ENCODE peak calls at places on chromosomes 11 and 22, in seven cellular contexts. Y is activated effector memory CD4-positive, alpha-beta T cell treated with anti-CD3 and anti-CD28 coated beads, Interleukin-2, amount 50 U/mL, for 16 hours; I is epithelial cell of esophagus; E is NCI-H1105 treated with DMSO at 0.1 percent for 48 hours; P is CD4-positive, alpha-beta memory T cell; S is AG04449; L is NCI-H345. C is an unnamed sample.

GRCh38 chr11:75328426-75329277 is 22.8 kb downstream of the ARRB1 start:
- DNase-seq in L (peak), E (peak), S (peak), I (peak), Y (peak), P (peak), C (peak)

GRCh38 chr11:866481-866880 is 23.8 kb downstream of the TSPAN4 start:
- DNase-seq in Y (no peak), S (no peak), L (no peak), I (no peak), P (no peak), E (no peak), C (no peak)

GRCh38 chr22:26656896-26657851 is at the start of gene MIAT:
- DNase-seq in S (no peak), L (peak), Y (peak), I (peak), E (peak), P (peak), C (no peak)

GRCh38 chr11:17371614-17372013 is 16.8 kb downstream of the KCNJ11 start:
- DNase-seq in P (no peak), S (no peak), Y (no peak), I (peak), L (no peak), E (no peak), C (no peak)

GRCh38 chr11:58195939-58196338 is 7.1 kb downstream of the OR9Q2 start:
- DNase-seq in P (no peak), I (no peak), E (no peak), L (no peak), Y (no peak), S (no peak), C (no peak)

GRCh38 chr11:44566559-44566949 is 1.1 kb downstream of the CD82 start:
- DNase-seq in I (no peak), P (no peak), S (no peak), E (no peak), L (peak), Y (no peak), C (no peak)

GRCh38 chr11:118895093-118896039 is 11.7 kb downstream of the CXCR5 start:
- DNase-seq in L (no peak), I (no peak), S (no peak), P (peak), Y (peak), E (no peak), C (no peak)

GRCh38 chr11:93905384-93905783 is 55.0 kb upstream of the VSTM5 start:
- DNase-seq in E (no peak), I (peak), S (peak), Y (no peak), L (no peak), P (no peak), C (no peak)

GRCh38 chr11:299951-300735 is 817 bp upstream of the IFITM5 start:
- DNase-seq in P (no peak), S (no peak), L (no peak), I (no peak), Y (peak), E (no peak), C (no peak)

GRCh38 chr22:28894320-28894719 is 10.9 kb downstream of the ZNRF3 start:
- DNase-seq in S (no peak), P (no peak), I (peak), E (no peak), L (peak), Y (no peak), C (no peak)

GRCh38 chr22:36486619-36487384 is 5.4 kb upstream of the TXN2 start:
- DNase-seq in I (peak), S (no peak), Y (peak), P (peak), E (peak), L (no peak), C (no peak)

GRCh38 chr11:70542406-70542805 is 144.1 kb downstream of the CTTN start:
- DNase-seq in I (no peak), P (no peak), S (no peak), L (no peak), Y (no peak), E (no peak), C (no peak)

GRCh38 chr11:28347351-28347750 is 239.2 kb downstream of the METTL15 start:
- DNase-seq in Y (no peak), P (no peak), E (no peak), S (no peak), I (no peak), L (no peak), C (no peak)

GRCh38 chr22:46593211-46593676 is 26.9 kb upstream of the GRAMD4 start:
- DNase-seq in Y (no peak), S (no peak), E (no peak), L (no peak), I (no peak), P (no peak), C (no peak)

GRCh38 chr22:49371325-49372110 is 456.2 kb downstream of the BRD1 start:
- DNase-seq in S (no peak), E (no peak), L (no peak), I (no peak), Y (peak), P (no peak), C (no peak)

GRCh38 chr11:377883-378500 is 8.7 kb downstream of the B4GALNT4 start:
- DNase-seq in P (no peak), Y (no peak), S (no peak), L (no peak), E (no peak), I (no peak), C (no peak)

GRCh38 chr11:35404397-35404775 is 15.0 kb downstream of the SLC1A2 start:
- DNase-seq in I (no peak), L (no peak), P (no peak), Y (no peak), S (no peak), E (no peak), C (no peak)

GRCh38 chr11:48170840-48171233 is 45.8 kb upstream of the OR4B1 start:
- DNase-seq in P (no peak), I (no peak), Y (no peak), S (no peak), L (no peak), E (no peak), C (no peak)

GRCh38 chr11:95503047-95503446 is 272.0 kb upstream of the SESN3 start:
- DNase-seq in P (no peak), S (peak), E (no peak), I (peak), Y (no peak), L (no peak), C (no peak)

GRCh38 chr22:21970037-21970799 is 12.4 kb downstream of the TOP3B start:
- DNase-seq in S (no peak), L (no peak), I (peak), P (no peak), Y (no peak), E (no peak), C (no peak)

GRCh38 chr11:108620958-108621772 is 27.6 kb upstream of the EXPH5 start:
- DNase-seq in I (peak), P (no peak), Y (no peak), L (no peak), S (no peak), E (no peak), C (no peak)

GRCh38 chr11:131118247-131118646 is 202.0 kb upstream of the SNX19 start:
- DNase-seq in Y (no peak), S (no peak), I (peak), E (no peak), P (no peak), L (no peak), C (no peak)

GRCh38 chr22:44173154-44173553 is 7.6 kb upstream of the PARVG start:
- DNase-seq in P (no peak), L (no peak), Y (no peak), E (no peak), S (no peak), I (no peak), C (no peak)

GRCh38 chr11:67435727-67436458 is 1.6 kb downstream of the PTPRCAP start:
- DNase-seq in P (peak), I (no peak), Y (no peak), E (no peak), S (no peak), L (no peak), C (no peak)

GRCh38 chr11:3904228-3904627 is 48.8 kb downstream of the STIM1 start:
- DNase-seq in P (no peak), L (no peak), E (no peak), Y (no peak), I (peak), S (no peak), C (no peak)

GRCh38 chr22:41217553-41218157 is 12.5 kb downstream of the L3MBTL2 start:
- DNase-seq in I (peak), P (no peak), L (no peak), Y (peak), E (peak), S (peak), C (peak)

GRCh38 chr11:45023065-45023365 is 72.3 kb upstream of the TP53I11 start:
- DNase-seq in L (no peak), E (no peak), I (no peak), Y (no peak), S (no peak), P (no peak), C (no peak)

GRCh38 chr22:48045369-48045768 is 1282.9 kb downstream of the TBC1D22A start:
- DNase-seq in I (no peak), L (no peak), P (no peak), E (no peak), S (no peak), Y (no peak), C (no peak)

GRCh38 chr22:33757443-33758124 is 162.7 kb downstream of the LARGE1 start:
- DNase-seq in L (peak), P (no peak), S (no peak), I (no peak), Y (no peak), E (peak), C (no peak)

GRCh38 chr11:6545917-6546605 is 49.0 kb downstream of the DNHD1 start:
- DNase-seq in Y (no peak), L (no peak), P (no peak), S (no peak), E (no peak), I (no peak), C (no peak)

GRCh38 chr11:8906629-8907028 is 4.4 kb upstream of the AKIP1 start:
- DNase-seq in I (peak), L (no peak), E (no peak), S (no peak), P (no peak), Y (no peak), C (peak)

GRCh38 chr11:23632293-23632692 is 772.0 kb upstream of the CCDC179 start:
- DNase-seq in Y (no peak), L (no peak), I (no peak), P (no peak), E (no peak), S (no peak), C (no peak)

GRCh38 chr11:37089439-37089838 is 491.4 kb upstream of the RAG2 start:
- DNase-seq in L (no peak), E (no peak), S (no peak), P (no peak), I (no peak), Y (no peak), C (no peak)

GRCh38 chr11:10329935-10330334 is 25.1 kb downstream of the ADM start:
- DNase-seq in I (peak), Y (no peak), E (no peak), P (no peak), S (peak), L (no peak), C (no peak)

GRCh38 chr11:129815596-129816461 is at the start of gene TMEM45B:
- DNase-seq in E (peak), P (peak), L (peak), I (no peak), S (no peak), Y (peak), C (peak)

GRCh38 chr11:93623179-93623578 is 38.3 kb upstream of the CEP295 start:
- DNase-seq in L (no peak), P (no peak), S (no peak), Y (no peak), E (no peak), I (no peak), C (no peak)

GRCh38 chr22:49232319-49233067 is 595.2 kb downstream of the BRD1 start:
- DNase-seq in I (no peak), L (no peak), E (no peak), P (no peak), Y (no peak), S (no peak), C (no peak)

GRCh38 chr11:1486054-1486825 is at the start of gene MOB2:
- DNase-seq in I (no peak), S (no peak), E (no peak), L (no peak), P (peak), Y (no peak), C (no peak)

C was measured in SHP77 treated with DMSO at 0.1 percent for 48 hours.